ENCODE peak calls at places on chromosomes 6 and 20, in four cellular contexts. L is naive thymus-derived CD4-positive, alpha-beta T cell; H is nephron progenitor cell; Z is naive thymus-derived CD8-positive, alpha-beta T cell. P is an unnamed sample.

GRCh38 chr6:109445382-109445781 is 4.9 kb downstream of the SMPD2 start:
- DNase-seq in H (no peak), Z (no peak), L (no peak), P (no peak)

GRCh38 chr20:57860576-57860975 is 150.8 kb upstream of the PMEPA1 start:
- DNase-seq in L (no peak), H (no peak), Z (no peak), P (no peak)

GRCh38 chr6:132798820-132799538 is 542 bp upstream of the SLC18B1 start:
- DNase-seq in L (peak; percentile 59), H (peak; percentile 65), Z (peak; percentile 46), P (peak; percentile 61)

GRCh38 chr20:41411458-41411857 is 44.8 kb upstream of the EMILIN3 start:
- DNase-seq in L (no peak), H (no peak), Z (no peak), P (no peak)

GRCh38 chr6:100549406-100550167 is 84.9 kb upstream of the SIM1 start:
- DNase-seq in L (no peak), Z (no peak), H (no peak), P (no peak)

GRCh38 chr6:2982464-2983121 is 11.2 kb upstream of the SERPINB6 start:
- DNase-seq in L (no peak), H (no peak), Z (no peak), P (no peak)

GRCh38 chr6:22754111-22754510 is 184.7 kb downstream of the HDGFL1 start:
- DNase-seq in L (no peak), Z (no peak), H (no peak), P (no peak)

GRCh38 chr20:54292186-54292585 is 84.3 kb downstream of the PFDN4 start:
- DNase-seq in H (no peak), Z (no peak), L (no peak), P (no peak)

GRCh38 chr20:39700527-39700926 is 738.4 kb downstream of the DHX35 start:
- DNase-seq in Z (no peak), H (no peak), L (no peak), P (no peak)

GRCh38 chr20:47389867-47390347 is 33.4 kb upstream of the ZMYND8 start:
- DNase-seq in L (no peak), Z (no peak), H (no peak), P (no peak)

GRCh38 chr20:23569570-23569969 is 1.3 kb upstream of the CST9L start:
- DNase-seq in L (no peak), Z (no peak), H (no peak), P (no peak)

GRCh38 chr20:24157213-24157612 is 168.6 kb upstream of the GGTLC1 start:
- DNase-seq in Z (no peak), H (no peak), L (no peak), P (no peak)

GRCh38 chr6:37155394-37156312 is 14.3 kb upstream of the PIM1 start:
- DNase-seq in L (no peak), Z (no peak), H (no peak), P (no peak)

GRCh38 chr6:4344317-4344899 is 209.0 kb upstream of the ECI2 start:
- DNase-seq in L (no peak), Z (no peak), H (no peak), P (no peak)

GRCh38 chr20:41617059-41617921 is 887 bp downstream of the CHD6 start:
- DNase-seq in L (peak; percentile 47), H (no peak), Z (peak; percentile 63), P (peak; percentile 44)

GRCh38 chr6:6569768-6570167 is 18.8 kb upstream of the LY86 start:
- DNase-seq in Z (no peak), L (no peak), H (no peak), P (no peak)

GRCh38 chr20:49523767-49524360 is 41.4 kb upstream of the KCNB1 start:
- DNase-seq in H (no peak), Z (no peak), L (no peak), P (no peak)

GRCh38 chr6:152232494-152233151 is 404.5 kb downstream of the SYNE1 start:
- DNase-seq in Z (no peak), L (no peak), H (no peak), P (no peak)

GRCh38 chr6:54445207-54445606 is 137.0 kb downstream of the TINAG start:
- DNase-seq in H (no peak), Z (no peak), L (no peak), P (no peak)

GRCh38 chr6:97068211-97068610 is 143.7 kb downstream of the KLHL32 start:
- DNase-seq in H (peak; percentile 22), Z (no peak), L (peak; percentile 8), P (no peak)

GRCh38 chr6:41593451-41594238 is 44.6 kb upstream of the MDFI start:
- DNase-seq in Z (no peak), H (no peak), L (no peak), P (no peak)